ENCODE peak calls at places on chromosomes 6 and 20, in nine cellular contexts. N is HL-60, U is fibroblast of villous mesenchyme, Y is nephron progenitor cell, E is GM20000, Q is HCT116, W is Panc1, V is lung, A is WTC11. J is an unnamed sample.

GRCh38 chr6:132687306-132687705 is 26.5 kb downstream of the VNN1 start:
- DNase-seq in N (no peak), U (peak), Y (no peak), E (no peak), Q (peak), W (no peak), V (no peak), A (no peak), J (no peak)

GRCh38 chr6:128032047-128032446 is 131.2 kb upstream of the THEMIS start:
- DNase-seq in N (no peak), U (no peak), Y (no peak), E (no peak), Q (no peak), W (no peak), V (no peak), A (no peak), J (no peak)

GRCh38 chr20:354298-354977 is 7.5 kb downstream of the NRSN2 start:
- DNase-seq in N (no peak), U (peak), Y (peak), E (peak), Q (peak), W (no peak), V (peak), A (peak), J (peak)

GRCh38 chr20:47464380-47465101 is 37.1 kb upstream of the NCOA3 start:
- DNase-seq in N (peak), U (peak), Y (no peak), E (no peak), Q (peak), W (peak), V (peak), A (no peak), J (peak)

GRCh38 chr6:138502546-138502945 is 3.3 kb upstream of the NHSL1 start:
- DNase-seq in N (no peak), U (no peak), Y (no peak), E (no peak), Q (no peak), W (no peak), V (no peak), A (no peak), J (no peak)

GRCh38 chr20:31721408-31722332 is 998 bp downstream of the BCL2L1 start:
- DNase-seq in N (no peak), U (no peak), Y (no peak), E (no peak), Q (no peak), W (no peak), V (no peak), A (peak), J (peak)

GRCh38 chr6:1624848-1625341 is 15.2 kb downstream of the FOXC1 start:
- DNase-seq in N (no peak), U (peak), Y (peak), E (peak), Q (no peak), W (no peak), V (no peak), A (no peak), J (no peak)

GRCh38 chr6:52642381-52642780 is 28.5 kb upstream of the TMEM14A start:
- DNase-seq in N (no peak), U (no peak), Y (no peak), E (no peak), Q (no peak), W (no peak), V (no peak), A (no peak), J (no peak)

GRCh38 chr6:134182528-134182927 is 130.1 kb upstream of the SLC2A12 start:
- DNase-seq in N (no peak), U (no peak), Y (no peak), E (no peak), Q (no peak), W (no peak), V (no peak), A (no peak), J (no peak)

GRCh38 chr20:10501377-10501776 is 66.3 kb downstream of the SLX4IP start:
- DNase-seq in N (peak), U (no peak), Y (no peak), E (no peak), Q (no peak), W (no peak), V (peak), A (no peak), J (no peak)

GRCh38 chr20:18001131-18001921 is 32.5 kb downstream of the MGME1 start:
- DNase-seq in N (no peak), U (peak), Y (no peak), E (no peak), Q (no peak), W (no peak), V (peak), A (no peak), J (no peak)

GRCh38 chr6:151690768-151691562 is 116.5 kb upstream of the ESR1 start:
- DNase-seq in N (no peak), U (peak), Y (no peak), E (peak), Q (no peak), W (no peak), V (no peak), A (no peak), J (no peak)

GRCh38 chr20:38658879-38659612 is 57.4 kb downstream of the ARHGAP40 start:
- DNase-seq in N (no peak), U (no peak), Y (peak), E (peak), Q (peak), W (no peak), V (no peak), A (peak), J (no peak)

GRCh38 chr6:167285077-167285770 is 5.9 kb upstream of the UNC93A start:
- DNase-seq in N (no peak), U (no peak), Y (no peak), E (no peak), Q (no peak), W (no peak), V (no peak), A (no peak), J (peak)

GRCh38 chr6:68778356-68779020 is 143.4 kb downstream of the ADGRB3 start:
- DNase-seq in N (no peak), U (peak), Y (peak), E (peak), Q (no peak), W (peak), V (no peak), A (peak), J (no peak)

GRCh38 chr6:24033284-24033683 is 92.7 kb upstream of the NRSN1 start:
- DNase-seq in N (no peak), U (no peak), Y (peak), E (no peak), Q (no peak), W (no peak), V (no peak), A (no peak), J (no peak)

GRCh38 chr6:138945354-138945753 is 42.7 kb downstream of the REPS1 start:
- DNase-seq in N (no peak), U (no peak), Y (peak), E (no peak), Q (no peak), W (no peak), V (no peak), A (no peak), J (no peak)

GRCh38 chr20:40970218-40970617 is 58.4 kb upstream of the TOP1 start:
- DNase-seq in N (no peak), U (no peak), Y (no peak), E (no peak), Q (no peak), W (no peak), V (no peak), A (no peak), J (peak)

GRCh38 chr20:8749101-8749500 is 319.8 kb upstream of the PLCB4 start:
- DNase-seq in N (no peak), U (peak), Y (no peak), E (no peak), Q (no peak), W (no peak), V (no peak), A (no peak), J (no peak)

GRCh38 chr6:125748534-125749111 is 809 bp upstream of the HEY2 start:
- DNase-seq in N (no peak), U (peak), Y (no peak), E (no peak), Q (no peak), W (no peak), V (no peak), A (no peak), J (peak)

GRCh38 chr6:5763871-5764270 is 242.9 kb downstream of the NRN1 start:
- DNase-seq in N (no peak), U (no peak), Y (no peak), E (peak), Q (no peak), W (no peak), V (no peak), A (no peak), J (no peak)

GRCh38 chr6:44304282-44305199 is 8.6 kb downstream of the AARS2 start:
- DNase-seq in N (no peak), U (peak), Y (peak), E (peak), Q (peak), W (no peak), V (no peak), A (peak), J (no peak)

GRCh38 chr20:46894579-46894958 is at the start of gene EYA2:
- DNase-seq in N (no peak), U (no peak), Y (peak), E (no peak), Q (no peak), W (no peak), V (no peak), A (peak), J (peak)

GRCh38 chr6:46376562-46376969 is 114.7 kb downstream of the RCAN2 start:
- DNase-seq in N (no peak), U (no peak), Y (no peak), E (peak), Q (no peak), W (no peak), V (no peak), A (no peak), J (no peak)

GRCh38 chr6:109456710-109457595 is 1.4 kb upstream of the MICAL1 start:
- DNase-seq in N (no peak), U (no peak), Y (no peak), E (no peak), Q (no peak), W (no peak), V (peak), A (no peak), J (peak)

GRCh38 chr6:170254315-170255213 is 36.3 kb downstream of the DLL1 start:
- DNase-seq in N (no peak), U (no peak), Y (no peak), E (no peak), Q (no peak), W (no peak), V (no peak), A (no peak), J (no peak)

GRCh38 chr20:47540443-47541354 is 39.0 kb downstream of the NCOA3 start:
- DNase-seq in N (peak), U (peak), Y (no peak), E (peak), Q (peak), W (no peak), V (no peak), A (no peak), J (no peak)

GRCh38 chr6:107763959-107764358 is 60.2 kb downstream of the SCML4 start:
- DNase-seq in N (no peak), U (peak), Y (no peak), E (no peak), Q (no peak), W (no peak), V (no peak), A (no peak), J (no peak)

GRCh38 chr6:43242908-43243648 is at the start of gene TTBK1:
- DNase-seq in N (no peak), U (no peak), Y (peak), E (no peak), Q (no peak), W (no peak), V (no peak), A (peak), J (no peak)

GRCh38 chr6:125102411-125102810 is 51.2 kb upstream of the TPD52L1 start:
- DNase-seq in N (no peak), U (no peak), Y (no peak), E (no peak), Q (no peak), W (no peak), V (no peak), A (no peak), J (no peak)

GRCh38 chr6:60991427-60992028 is 1294.5 kb downstream of the KHDRBS2 start:
- DNase-seq in N (no peak), U (no peak), Y (no peak), E (no peak), Q (no peak), W (no peak), V (no peak), A (no peak), J (no peak)

GRCh38 chr6:2531426-2532208 is 219.1 kb downstream of the MYLK4 start:
- DNase-seq in N (peak), U (peak), Y (no peak), E (no peak), Q (no peak), W (no peak), V (no peak), A (no peak), J (no peak)

GRCh38 chr6:32815115-32815514 is 1.7 kb downstream of the HLA-DOB start:
- DNase-seq in N (no peak), U (peak), Y (no peak), E (no peak), Q (no peak), W (no peak), V (no peak), A (no peak), J (no peak)

GRCh38 chr20:46523696-46524328 is 10.5 kb upstream of the ZNF334 start:
- DNase-seq in N (no peak), U (peak), Y (peak), E (no peak), Q (no peak), W (no peak), V (no peak), A (peak), J (no peak)

GRCh38 chr6:25488156-25488555 is 163.9 kb upstream of the SCGN start:
- DNase-seq in N (no peak), U (no peak), Y (no peak), E (no peak), Q (no peak), W (no peak), V (no peak), A (no peak), J (no peak)
- TF ChIP-seq CTCF in N (no peak), U (no peak), Y (no peak), E (no peak), Q (no peak), W (no peak), V (no peak), A (no peak), J (no peak)

GRCh38 chr6:119035459-119035858 is 43.0 kb downstream of the FAM184A start:
- DNase-seq in N (no peak), U (no peak), Y (no peak), E (no peak), Q (no peak), W (no peak), V (no peak), A (no peak), J (no peak)
- TF ChIP-seq CTCF in N (no peak), U (no peak), Y (no peak), E (no peak), Q (no peak), W (peak), V (no peak), A (no peak), J (no peak)

GRCh38 chr20:43728686-43729255 is 2.0 kb upstream of the GTSF1L start:
- DNase-seq in N (no peak), U (no peak), Y (no peak), E (no peak), Q (no peak), W (no peak), V (no peak), A (no peak), J (no peak)
- TF ChIP-seq CTCF in N (no peak), U (no peak), Y (no peak), E (no peak), Q (no peak), W (no peak), V (no peak), A (no peak), J (no peak)

DNA sequence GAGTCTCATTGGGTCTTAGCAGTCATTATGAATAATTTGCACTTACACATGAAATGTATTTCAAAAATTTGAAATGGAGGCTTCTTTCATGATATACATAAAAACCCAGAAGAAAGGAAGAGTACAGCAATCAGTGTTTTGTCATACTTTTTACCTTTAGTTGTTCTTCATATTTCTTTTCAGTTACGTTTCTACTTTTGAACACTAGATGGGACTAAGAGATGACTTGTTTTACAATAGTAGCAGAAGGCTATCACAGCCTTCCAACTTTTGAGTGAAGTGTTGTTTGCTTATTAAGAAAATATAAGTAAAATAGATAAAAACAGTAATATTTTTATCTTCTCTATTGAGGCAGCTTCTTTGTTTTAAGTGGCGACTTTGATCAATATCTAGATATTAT is 58.1 kb downstream of the L3MBTL3 start:
- DNase-seq in N (no peak), U (peak), Y (no peak), E (no peak), Q (no peak), W (no peak), V (no peak), A (no peak), J (no peak)
- TF ChIP-seq CTCF in N (no peak), U (peak), Y (no peak), E (peak), Q (no peak), W (peak), V (no peak), A (no peak), J (no peak)

GRCh38 chr6:90096818-90097217 is 199.8 kb downstream of the BACH2 start:
- DNase-seq in N (no peak), U (no peak), Y (no peak), E (no peak), Q (no peak), W (no peak), V (no peak), A (no peak), J (no peak)

GRCh38 chr6:90100059-90100665 is 196.5 kb downstream of the BACH2 start:
- DNase-seq in N (no peak), U (no peak), Y (no peak), E (no peak), Q (no peak), W (no peak), V (no peak), A (no peak), J (no peak)

GRCh38 chr6:90097357-90097756 is 199.3 kb downstream of the BACH2 start:
- DNase-seq in N (no peak), U (no peak), Y (no peak), E (no peak), Q (no peak), W (no peak), V (no peak), A (no peak), J (no peak)

GRCh38 chr6:90098637-90099036 is 198.0 kb downstream of the BACH2 start:
- DNase-seq in N (no peak), U (no peak), Y (no peak), E (no peak), Q (no peak), W (no peak), V (no peak), A (no peak), J (no peak)

GRCh38 chr6:90098025-90098474 is 198.6 kb downstream of the BACH2 start:
- DNase-seq in N (no peak), U (peak), Y (no peak), E (no peak), Q (no peak), W (no peak), V (peak), A (no peak), J (no peak)
- TF ChIP-seq CTCF in N (no peak), U (peak), Y (no peak), E (no peak), Q (peak), W (peak), V (no peak), A (no peak), J (no peak)

GRCh38 chr20:6525447-6526303 is 241.8 kb upstream of the BMP2 start:
- DNase-seq in N (no peak), U (peak), Y (no peak), E (no peak), Q (no peak), W (no peak), V (no peak), A (peak), J (no peak)
- TF ChIP-seq CTCF in N (no peak), U (no peak), Y (no peak), E (no peak), Q (peak), W (no peak), V (no peak), A (peak), J (no peak)

DNA sequence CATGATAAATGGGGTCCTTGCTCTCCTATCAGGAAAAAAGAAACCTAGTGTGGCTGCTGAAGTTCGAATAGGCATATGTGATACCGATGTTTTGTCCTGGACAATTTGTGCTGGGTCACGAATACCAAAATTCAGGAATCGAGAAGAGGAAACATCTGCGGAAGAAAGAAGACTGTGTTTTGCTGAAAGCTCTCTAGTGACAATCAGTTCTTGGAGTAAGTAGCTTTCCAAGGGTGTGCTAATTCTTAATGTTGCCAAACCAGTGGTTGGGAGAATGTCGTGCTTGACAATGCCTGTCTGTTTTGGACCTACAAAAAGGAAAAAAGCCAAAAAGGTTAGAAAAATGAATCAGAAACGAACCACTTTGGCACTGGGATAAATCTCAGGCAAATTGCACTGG is 956.1 kb downstream of the PHF3 start:
- DNase-seq in N (no peak), U (no peak), Y (no peak), E (no peak), Q (no peak), W (no peak), V (no peak), A (no peak), J (no peak)
- TF ChIP-seq CTCF in N (no peak), U (no peak), Y (no peak), E (no peak), Q (no peak), W (no peak), V (no peak), A (no peak), J (no peak)

DNA sequence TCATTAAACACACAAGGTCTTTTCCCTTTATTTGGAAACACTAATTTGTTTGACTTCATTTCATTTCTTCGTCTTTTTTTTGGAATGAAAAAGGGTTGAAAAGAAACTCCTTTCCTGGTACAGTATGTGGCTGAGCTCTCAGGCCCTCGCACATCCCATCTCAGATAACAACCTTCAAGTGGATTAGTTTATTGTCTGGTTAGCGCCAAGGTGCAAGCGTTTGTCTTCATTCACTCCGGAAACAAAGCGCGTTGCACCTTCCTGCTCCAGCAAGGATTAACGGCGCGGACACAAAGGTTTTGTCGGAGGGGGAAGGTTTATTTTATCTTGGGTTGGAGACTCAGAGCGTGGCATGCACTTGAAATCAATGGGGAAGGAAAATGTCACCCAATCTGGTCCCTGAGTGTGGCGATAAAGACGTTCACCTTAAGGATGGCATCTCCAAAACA is 5.3 kb upstream of the NKX2-2 start:
- DNase-seq in N (no peak), U (no peak), Y (no peak), E (no peak), Q (no peak), W (no peak), V (no peak), A (no peak), J (no peak)
- TF ChIP-seq CTCF in N (no peak), U (no peak), Y (no peak), E (no peak), Q (no peak), W (no peak), V (no peak), A (no peak), J (no peak)

GRCh38 chr6:73388433-73388799 is 6.2 kb upstream of the DDX43 start:
- DNase-seq in N (no peak), U (no peak), Y (no peak), E (no peak), Q (no peak), W (no peak), V (no peak), A (no peak), J (no peak)
- TF ChIP-seq CTCF in N (no peak), U (no peak), Y (no peak), E (no peak), Q (no peak), W (no peak), V (no peak), A (no peak), J (no peak)

J was measured in colonic mucosa.